ENCODE peak calls at places on chromosomes 12 and 14, in five cellular contexts. R is testis, F is PC-3, K is neuronal stem cell, T is NCI-H1694 treated with DMSO at 0.1 percent for 48 hours. H is an unnamed sample.

GRCh38 chr14:54796961-54797360 is 105.7 kb downstream of the GCH1 start:
- DNase-seq in R (no peak), F (peak), K (no peak), T (no peak), H (no peak)

GRCh38 chr12:26701604-26702215 is 131.3 kb downstream of the ITPR2 start:
- DNase-seq in R (no peak), F (peak), K (peak), T (peak), H (no peak)

GRCh38 chr12:121214855-121215745 is 5.2 kb downstream of the P2RX4 start:
- DNase-seq in R (no peak), F (peak), K (no peak), T (no peak), H (no peak)

GRCh38 chr12:121508533-121508932 is 72.3 kb downstream of the KDM2B start:
- DNase-seq in R (no peak), F (no peak), K (no peak), T (no peak), H (no peak)

GRCh38 chr14:53696217-53696965 is 260.2 kb downstream of the BMP4 start:
- DNase-seq in R (no peak), F (peak), K (no peak), T (peak), H (no peak)

GRCh38 chr12:48572326-48572725 is 2.5 kb upstream of the LALBA start:
- DNase-seq in R (peak), F (no peak), K (no peak), T (no peak), H (no peak)

GRCh38 chr12:57248934-57249742 is 1.8 kb downstream of the STAC3 start:
- DNase-seq in R (no peak), F (no peak), K (no peak), T (no peak), H (no peak)

GRCh38 chr12:5003025-5003666 is 40.5 kb upstream of the KCNA5 start:
- DNase-seq in R (peak), F (peak), K (peak), T (peak), H (peak)

H was measured in iPS DF 19.7.